ENCODE peak calls at places on chromosomes 6 and 20, in five cellular contexts. P, G, V, D and Y are unnamed samples.

GRCh38 chr20:13068336-13068735 is 59.6 kb downstream of the SPTLC3 start:
- DNase-seq in P (no peak), V (no peak), D (no peak), G (no peak), Y (no peak)

GRCh38 chr20:45383131-45383530 is 5.0 kb upstream of the TP53TG5 start:
- DNase-seq in V (no peak), D (no peak), G (no peak), P (no peak), Y (no peak)

GRCh38 chr20:20212675-20213096 is 155.2 kb upstream of the INSM1 start:
- DNase-seq in V (no peak), G (no peak), D (no peak), P (no peak), Y (no peak)

GRCh38 chr6:24930386-24930785 is 5.4 kb downstream of the RIPOR2 start:
- DNase-seq in G (no peak), D (no peak), V (no peak), P (no peak), Y (no peak)

GRCh38 chr6:35084041-35084491 is 57.1 kb downstream of the TCP11 start:
- DNase-seq in D (no peak), V (no peak), P (peak; percentile 17), G (no peak), Y (no peak)

GRCh38 chr6:65259080-65259479 is 447.9 kb downstream of the EYS start:
- DNase-seq in P (no peak), D (no peak), G (no peak), V (no peak), Y (no peak)

GRCh38 chr6:129050086-129050485 is 167.1 kb downstream of the LAMA2 start:
- DNase-seq in G (no peak), D (no peak), V (no peak), P (no peak), Y (no peak)

GRCh38 chr20:47241345-47241781 is 115.1 kb downstream of the ZMYND8 start:
- DNase-seq in D (no peak), G (no peak), P (no peak), V (no peak), Y (no peak)

GRCh38 chr6:147266821-147267220 is 62.6 kb downstream of the STXBP5 start:
- DNase-seq in D (no peak), P (no peak), V (no peak), G (no peak), Y (no peak)

GRCh38 chr20:57620999-57621398 is 773 bp upstream of the ZBP1 start:
- DNase-seq in P (no peak), G (no peak), V (no peak), D (no peak), Y (no peak)

GRCh38 chr20:38875170-38875993 is 50.8 kb upstream of the FAM83D start:
- DNase-seq in G (no peak), D (peak; percentile 46), V (peak; percentile 41), P (no peak), Y (no peak)

GRCh38 chr6:161029195-161029809 is 37.7 kb downstream of the MAP3K4 start:
- DNase-seq in G (no peak), D (no peak), P (no peak), V (no peak), Y (no peak)

GRCh38 chr6:70502484-70502883 is 64.2 kb upstream of the SDHAF4 start:
- DNase-seq in P (no peak), G (no peak), D (no peak), V (no peak), Y (no peak)